ENCODE peak calls at places on chromosomes 6 and 20, in nine cellular contexts. C is skeletal muscle cell, B is right lobe of liver, E is astrocyte of the cerebellum, Z is left cardiac atrium, O is A172, X is NCI-H460, J is substantia nigra, W is B cell. Y is an unnamed sample.

GRCh38 chr20:1402149-1402548 is 9.3 kb upstream of the FKBP1A start:
- DNase-seq in X (no peak), W (no peak), J (no peak), E (no peak), Z (no peak), C (peak; percentile 57), B (no peak), O (peak; percentile 98), Y (no peak)

GRCh38 chr6:98014791-98015201 is 731.8 kb upstream of the MMS22L start:
- DNase-seq in C (no peak), E (no peak), B (no peak), X (no peak), W (no peak), O (no peak), J (no peak), Z (no peak), Y (no peak)

GRCh38 chr20:13991311-13991710 is 897 bp upstream of the SEL1L2 start:
- DNase-seq in Z (no peak), O (no peak), E (no peak), C (no peak), W (no peak), B (no peak), X (no peak), J (no peak), Y (no peak)

GRCh38 chr6:56537223-56537770 is 105.4 kb downstream of the DST start:
- DNase-seq in X (no peak), E (no peak), O (no peak), B (no peak), C (no peak), W (no peak), Z (no peak), J (no peak), Y (no peak)

GRCh38 chr20:48354320-48355263 is 473.2 kb downstream of the PREX1 start:
- DNase-seq in B (no peak), Z (no peak), J (no peak), W (no peak), C (no peak), O (no peak), X (no peak), E (no peak), Y (no peak)

GRCh38 chr6:5423251-5423650 is 161.9 kb downstream of the FARS2 start:
- DNase-seq in B (no peak), X (no peak), C (no peak), W (no peak), Z (no peak), E (no peak), J (no peak), O (no peak), Y (no peak)

GRCh38 chr6:155349129-155349528 is 34.8 kb upstream of the TFB1M start:
- DNase-seq in X (no peak), W (no peak), J (no peak), O (no peak), Z (no peak), C (no peak), E (no peak), B (no peak), Y (no peak)

GRCh38 chr6:157550114-157550989 is 169.4 kb downstream of the ZDHHC14 start:
- DNase-seq in J (no peak), E (no peak), O (no peak), C (no peak), X (no peak), B (no peak), Z (no peak), W (no peak), Y (no peak)

GRCh38 chr20:910840-911770 is 5.0 kb downstream of the ANGPT4 start:
- DNase-seq in X (no peak), B (no peak), W (no peak), O (peak; percentile 19), C (no peak), E (no peak), Z (peak; percentile 46), J (no peak), Y (no peak)

GRCh38 chr6:17012421-17013225 is 89.2 kb upstream of the STMND1 start:
- DNase-seq in Z (peak; percentile 39), J (no peak), C (peak; percentile 34), W (no peak), E (no peak), O (peak; percentile 11), X (no peak), B (no peak), Y (no peak)